ENCODE peak calls at places on chromosomes 11 and 22, in nine cellular contexts. C is ovary, M is Peyer's patch, Y is esophagus squamous epithelium, N is cardiac muscle cell, G is AG04450, K is thyroid gland, D is PC-3, W is fibroblast of lung. A is an unnamed sample.

GRCh38 chr11:131129474-131129873 is 213.2 kb upstream of the SNX19 start:
- DNase-seq in N (no peak), K (no peak), C (no peak), G (no peak), D (no peak), W (no peak), M (no peak), Y (no peak), A (no peak)

GRCh38 chr11:133047036-133047800 is 485.1 kb downstream of the OPCML start:
- DNase-seq in G (no peak), K (no peak), N (no peak), Y (no peak), W (no peak), D (no peak), M (no peak), C (no peak), A (no peak)

GRCh38 chr11:114307524-114308203 is 11.5 kb downstream of the NNMT start:
- DNase-seq in W (peak), Y (no peak), K (peak), M (peak), G (no peak), N (no peak), C (peak), D (peak), A (peak)

GRCh38 chr11:13577881-13578280 is 82.1 kb upstream of the PTH start:
- DNase-seq in N (no peak), W (no peak), K (no peak), G (no peak), D (no peak), Y (no peak), C (no peak), M (no peak), A (no peak)

GRCh38 chr11:112253605-112254242 is 6.9 kb downstream of the PLET1 start:
- DNase-seq in Y (no peak), M (no peak), C (no peak), W (no peak), G (no peak), D (no peak), N (no peak), K (no peak), A (no peak)

GRCh38 chr11:87463486-87464102 is 425.9 kb downstream of the TMEM135 start:
- DNase-seq in Y (no peak), G (no peak), D (peak), W (peak), C (no peak), M (no peak), K (no peak), N (peak), A (no peak)

GRCh38 chr22:27185903-27186302 is 528.5 kb downstream of the MIAT start:
- DNase-seq in K (no peak), C (no peak), W (no peak), Y (no peak), D (no peak), M (no peak), G (no peak), N (no peak), A (no peak)

GRCh38 chr11:45917286-45917622 is 423 bp downstream of the PEX16 start:
- DNase-seq in Y (no peak), C (no peak), D (no peak), W (no peak), N (no peak), G (no peak), M (no peak), K (no peak), A (no peak)

GRCh38 chr11:112024178-112024777 is 930 bp upstream of the DLAT start:
- DNase-seq in G (no peak), N (no peak), C (no peak), K (peak), Y (no peak), M (no peak), D (no peak), W (no peak), A (no peak)

GRCh38 chr11:98040061-98040808 is 980.5 kb upstream of the CNTN5 start:
- DNase-seq in G (no peak), Y (no peak), N (no peak), M (no peak), C (no peak), K (no peak), W (no peak), D (no peak), A (no peak)

GRCh38 chr22:47209547-47210023 is 447.1 kb downstream of the TBC1D22A start:
- DNase-seq in D (no peak), G (no peak), Y (no peak), K (no peak), W (no peak), C (no peak), M (no peak), N (no peak), A (no peak)

GRCh38 chr11:68893282-68893681 is 10.3 kb downstream of the MRPL21 start:
- DNase-seq in C (no peak), M (no peak), K (no peak), Y (no peak), N (no peak), W (no peak), G (no peak), D (no peak), A (no peak)

GRCh38 chr11:70146895-70147520 is 56.1 kb upstream of the FADD start:
- DNase-seq in W (no peak), M (no peak), D (no peak), C (no peak), K (no peak), N (no peak), Y (no peak), G (no peak), A (no peak)

GRCh38 chr11:68567553-68567952 is 107.0 kb downstream of the PPP6R3 start:
- DNase-seq in K (no peak), Y (no peak), C (no peak), N (no peak), D (no peak), G (no peak), M (no peak), W (no peak), A (no peak)

GRCh38 chr11:100776212-100776896 is 89.3 kb downstream of the ARHGAP42 start:
- DNase-seq in W (peak), K (no peak), Y (no peak), C (no peak), M (peak), D (peak), G (peak), N (no peak), A (no peak)

GRCh38 chr11:79762271-79762935 is 321.6 kb upstream of the TENM4 start:
- DNase-seq in D (peak), N (peak), W (no peak), C (peak), K (no peak), M (no peak), G (no peak), Y (no peak), A (no peak)

GRCh38 chr11:111715142-111715816 is 50.9 kb downstream of the PPP2R1B start:
- DNase-seq in W (no peak), D (no peak), N (no peak), Y (no peak), G (no peak), C (no peak), K (no peak), M (no peak), A (no peak)

GRCh38 chr11:94602430-94603372 is 35.5 kb downstream of the PIWIL4 start:
- DNase-seq in K (no peak), M (peak), G (peak), D (peak), C (peak), W (peak), Y (no peak), N (peak), A (peak)

GRCh38 chr11:614583-615452 is 932 bp downstream of the IRF7 start:
- DNase-seq in M (no peak), N (no peak), C (peak), D (peak), Y (no peak), K (peak), W (no peak), G (no peak), A (peak)

GRCh38 chr11:15194671-15195415 is 80.1 kb downstream of the INSC start:
- DNase-seq in Y (no peak), K (no peak), W (peak), N (no peak), G (no peak), M (no peak), D (no peak), C (no peak), A (no peak)

GRCh38 chr22:16961477-16962186 is 46.4 kb downstream of the GAB4 start:
- DNase-seq in N (no peak), M (no peak), K (no peak), D (no peak), Y (no peak), G (no peak), C (no peak), W (no peak), A (no peak)

GRCh38 chr11:111047376-111047775 is 198.1 kb upstream of the POU2AF2 start:
- DNase-seq in C (no peak), K (no peak), M (no peak), N (no peak), D (no peak), W (peak), G (no peak), Y (no peak), A (no peak)

GRCh38 chr22:20456722-20457076 is 19.1 kb upstream of the SCARF2 start:
- DNase-seq in K (no peak), G (no peak), M (no peak), W (no peak), C (no peak), D (no peak), N (no peak), Y (no peak), A (no peak)

GRCh38 chr11:67405196-67405567 is 1.3 kb downstream of the TBC1D10C start:
- DNase-seq in M (peak), C (no peak), K (no peak), W (no peak), N (no peak), D (no peak), G (no peak), Y (no peak), A (no peak)
- H3K4me3 ChIP-seq in M (peak), C (no peak), K (no peak), W (no peak), N (no peak), D (no peak), G (no peak), Y (peak), A (no peak)

DNA sequence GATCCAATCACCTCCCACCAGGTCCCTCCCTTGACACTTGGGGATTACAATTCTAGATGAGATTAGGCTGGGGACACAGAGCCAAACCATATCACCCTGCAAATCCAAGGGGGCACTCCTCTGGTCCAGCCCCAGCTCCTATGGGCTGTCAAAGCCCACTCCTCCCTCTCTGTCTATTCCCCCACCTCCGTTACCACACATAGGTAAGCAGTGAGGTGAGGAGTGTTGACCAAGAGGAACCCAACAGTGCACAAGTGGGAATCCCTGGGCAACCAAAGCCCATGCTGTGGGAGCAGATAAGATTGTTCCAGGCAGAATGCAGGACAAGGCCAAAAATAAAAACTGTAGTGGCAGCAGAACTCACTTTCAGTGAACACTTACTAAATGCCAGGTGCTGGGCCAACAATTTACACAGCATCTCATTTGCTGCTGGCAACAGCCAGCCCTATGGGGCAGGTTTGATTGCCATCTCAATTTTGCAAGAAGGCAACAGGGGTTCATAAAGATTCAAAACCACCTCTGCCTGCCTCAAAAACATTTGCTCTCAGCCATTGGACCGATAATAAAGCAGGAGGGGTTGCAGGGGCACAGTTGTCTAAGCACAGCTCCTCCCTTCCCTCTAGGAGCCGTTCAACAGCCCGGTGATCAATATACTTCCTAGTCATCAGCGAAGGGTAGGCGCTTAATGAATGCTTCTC is 8.9 kb downstream of the SDF2L1 start:
- DNase-seq in G (no peak), D (no peak), N (no peak), W (no peak), K (no peak), C (no peak), M (no peak), Y (no peak), A (no peak)
- H3K27ac ChIP-seq in G (peak), D (no peak), N (no peak), W (peak), K (no peak), C (no peak), M (no peak), Y (peak), A (no peak)

GRCh38 chr11:116606060-116606459 is 166.7 kb downstream of the BUD13 start:
- DNase-seq in M (no peak), K (no peak), C (no peak), G (no peak), Y (no peak), N (no peak), D (no peak), W (no peak), A (no peak)

GRCh38 chr11:116602637-116602942 is 170.2 kb downstream of the BUD13 start:
- DNase-seq in C (no peak), Y (no peak), M (no peak), K (no peak), N (no peak), W (no peak), D (no peak), G (no peak), A (no peak)

GRCh38 chr11:116603783-116604323 is 168.9 kb downstream of the BUD13 start:
- DNase-seq in W (no peak), Y (no peak), M (no peak), K (peak), D (no peak), N (no peak), G (no peak), C (no peak), A (no peak)

GRCh38 chr11:116607027-116607426 is 165.8 kb downstream of the BUD13 start:
- DNase-seq in N (no peak), G (no peak), Y (no peak), W (no peak), K (no peak), M (no peak), D (no peak), C (no peak), A (no peak)

DNA sequence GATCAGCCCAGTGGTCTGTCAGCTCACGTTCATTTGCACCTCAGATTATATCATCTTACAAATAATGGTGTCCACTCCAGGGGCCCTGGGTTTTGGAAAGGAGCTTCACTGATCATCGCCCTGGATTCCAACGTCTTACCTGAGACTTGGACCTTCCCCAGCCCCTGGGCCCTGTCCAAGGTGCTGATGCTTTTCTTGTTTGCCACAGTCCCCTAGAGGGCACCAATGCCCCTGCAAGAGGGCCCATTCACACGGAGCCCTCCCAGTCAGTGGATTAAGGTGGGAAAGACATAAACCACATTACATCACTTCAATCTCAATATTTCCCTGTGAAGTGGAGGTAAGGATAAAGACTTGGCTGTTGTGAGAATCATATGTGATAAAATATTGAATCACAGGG is 167.2 kb downstream of the BUD13 start:
- DNase-seq in K (peak), Y (no peak), C (no peak), N (peak), M (no peak), D (peak), W (peak), G (no peak), A (peak)
- TF ChIP-seq CTCF in K (peak), Y (no peak), C (no peak), N (peak), M (no peak), D (peak), W (no peak), G (peak), A (peak)

DNA sequence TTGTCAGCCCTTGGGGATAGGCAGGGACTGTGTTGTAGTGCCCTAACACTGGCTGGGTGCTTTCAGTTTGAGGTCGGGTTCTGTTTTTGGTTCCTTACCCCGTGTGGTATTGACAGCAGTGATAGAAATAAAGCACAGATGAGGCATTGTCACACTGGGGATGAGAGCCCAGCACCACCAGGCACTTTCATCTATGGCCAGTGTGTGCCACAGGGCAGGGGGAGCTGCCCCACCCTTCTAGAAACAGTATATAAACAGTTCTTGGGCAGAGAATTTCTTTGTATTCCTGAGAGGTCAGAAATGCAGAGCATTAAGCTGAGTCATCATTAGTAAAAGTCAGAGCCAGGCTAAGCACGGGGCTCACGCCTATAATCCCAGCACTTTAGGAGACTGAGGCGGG is 23.1 kb upstream of the CDC42EP2 start:
- DNase-seq in W (peak), C (peak), K (peak), G (no peak), N (no peak), Y (no peak), D (peak), M (no peak), A (no peak)
- H3K4me3 ChIP-seq in W (peak), C (peak), K (no peak), G (peak), N (no peak), Y (peak), D (no peak), M (no peak), A (no peak)